ENCODE peak calls at places on chromosomes 11 and 22, in nine cellular contexts. D, N, H, Y, K, R, E, S and Z are unnamed samples.

GRCh38 chr11:46438211-46438610 is 46.6 kb upstream of the CHRM4 start:
- DNase-seq in K (no peak), S (no peak), H (no peak), D (no peak), E (no peak), Y (no peak), N (no peak), R (no peak), Z (no peak)

GRCh38 chr11:15123849-15124248 is 9.1 kb downstream of the INSC start:
- DNase-seq in R (no peak), D (no peak), Y (no peak), E (no peak), N (no peak), S (no peak), H (peak), K (no peak), Z (no peak)

GRCh38 chr11:19281041-19281440 is 40.3 kb upstream of the E2F8 start:
- DNase-seq in D (no peak), H (no peak), S (no peak), R (peak), Y (no peak), K (no peak), N (peak), E (no peak), Z (no peak)

GRCh38 chr22:24134090-24134846 is 47.0 kb upstream of the SUSD2 start:
- DNase-seq in N (no peak), S (no peak), D (peak), K (no peak), H (no peak), R (no peak), E (no peak), Y (no peak), Z (no peak)

GRCh38 chr11:75349540-75350116 is 1.8 kb downstream of the ARRB1 start:
- DNase-seq in E (no peak), N (no peak), K (no peak), R (no peak), Y (no peak), S (no peak), H (no peak), D (no peak), Z (no peak)

GRCh38 chr11:76680517-76681425 is 10.2 kb upstream of the LRRC32 start:
- DNase-seq in D (peak), H (peak), E (no peak), R (peak), Y (peak), S (peak), N (no peak), K (peak), Z (no peak)

GRCh38 chr22:19037282-19038163 is 84.7 kb downstream of the DGCR2 start:
- DNase-seq in S (no peak), R (no peak), H (no peak), Y (no peak), K (no peak), E (no peak), N (no peak), D (no peak), Z (no peak)

GRCh38 chr11:92651159-92651558 is 318.3 kb upstream of the MTNR1B start:
- DNase-seq in R (no peak), E (no peak), H (no peak), D (no peak), Y (no peak), N (no peak), S (no peak), K (no peak), Z (no peak)

GRCh38 chr22:19874307-19875060 is 19.8 kb upstream of the GNB1L start:
- DNase-seq in N (no peak), Y (no peak), E (no peak), H (no peak), S (no peak), K (no peak), D (peak), R (peak), Z (no peak)

GRCh38 chr11:133916790-133917440 is 39.9 kb downstream of the IGSF9B start:
- DNase-seq in N (no peak), K (no peak), R (no peak), H (no peak), E (no peak), D (no peak), Y (no peak), S (no peak), Z (no peak)

GRCh38 chr22:28185130-28185529 is 266.1 kb upstream of the PITPNB start:
- DNase-seq in K (no peak), Y (no peak), H (no peak), D (no peak), E (no peak), S (no peak), N (no peak), R (no peak), Z (no peak)

GRCh38 chr11:27207025-27207650 is 155.9 kb downstream of the CCDC34 start:
- DNase-seq in Y (peak), D (no peak), N (no peak), E (no peak), K (no peak), R (no peak), S (no peak), H (no peak), Z (no peak)

GRCh38 chr11:125192194-125192593 is 27.6 kb downstream of the PKNOX2 start:
- DNase-seq in H (no peak), E (no peak), K (no peak), R (peak), N (no peak), D (no peak), Y (no peak), S (no peak), Z (no peak)

GRCh38 chr11:114291847-114292680 is 4.1 kb upstream of the NNMT start:
- DNase-seq in E (no peak), N (no peak), R (no peak), Y (peak), S (no peak), D (no peak), H (no peak), K (no peak), Z (no peak)

GRCh38 chr11:15769203-15769602 is 587.1 kb downstream of the SOX6 start:
- DNase-seq in R (no peak), E (no peak), N (no peak), S (no peak), K (no peak), H (no peak), D (no peak), Y (no peak), Z (no peak)

GRCh38 chr11:13434247-13435205 is 28.5 kb downstream of the BTBD10 start:
- DNase-seq in N (no peak), H (no peak), Y (no peak), E (no peak), D (peak), K (no peak), S (no peak), R (no peak), Z (no peak)

GRCh38 chr11:66951927-66952337 is 6.3 kb downstream of the PC start:
- DNase-seq in E (no peak), K (no peak), N (no peak), S (no peak), Y (no peak), R (peak), H (no peak), D (no peak), Z (no peak)

GRCh38 chr22:29093501-29093921 is 20.7 kb downstream of the KREMEN1 start:
- DNase-seq in Y (no peak), R (peak), S (no peak), K (no peak), D (no peak), H (no peak), E (no peak), N (no peak), Z (no peak)

GRCh38 chr22:48306785-48307570 is 1520.7 kb downstream of the BRD1 start:
- DNase-seq in N (no peak), K (no peak), H (no peak), R (no peak), Y (no peak), S (no peak), E (no peak), D (no peak), Z (no peak)
- TF ChIP-seq REST in N (no peak), K (no peak), H (no peak), R (no peak), Y (no peak), S (no peak), E (no peak), D (no peak), Z (no peak)

GRCh38 chr11:119983240-119983732 is 154.6 kb downstream of the TRIM29 start:
- DNase-seq in N (no peak), K (peak), S (no peak), H (no peak), D (peak), Y (no peak), E (no peak), R (no peak), Z (no peak)

GRCh38 chr11:119982517-119983239 is 155.2 kb downstream of the TRIM29 start:
- DNase-seq in S (no peak), E (no peak), Y (no peak), D (no peak), K (no peak), R (no peak), H (no peak), N (no peak), Z (no peak)

GRCh38 chr11:119979716-119980115 is 158.2 kb downstream of the TRIM29 start:
- DNase-seq in Y (no peak), H (no peak), E (no peak), K (no peak), S (no peak), N (no peak), D (no peak), R (no peak), Z (no peak)

GRCh38 chr11:119977881-119978280 is 160.0 kb downstream of the TRIM29 start:
- DNase-seq in K (no peak), E (no peak), H (no peak), D (no peak), N (no peak), Y (no peak), R (no peak), S (no peak), Z (no peak)

GRCh38 chr11:119980431-119980830 is 157.5 kb downstream of the TRIM29 start:
- DNase-seq in S (no peak), K (no peak), H (no peak), E (no peak), N (no peak), D (no peak), R (no peak), Y (no peak), Z (no peak)
- TF ChIP-seq REST in S (no peak), K (no peak), H (no peak), E (no peak), N (no peak), D (no peak), R (no peak), Y (no peak), Z (no peak)

GRCh38 chr22:48278620-48279464 is 1516.4 kb downstream of the TBC1D22A start:
- DNase-seq in K (no peak), S (no peak), H (no peak), D (no peak), Y (no peak), N (no peak), E (no peak), R (no peak), Z (no peak)
- TF ChIP-seq REST in K (no peak), S (no peak), H (no peak), D (no peak), Y (no peak), N (no peak), E (no peak), R (no peak), Z (no peak)

GRCh38 chr11:70577948-70578347 is 179.6 kb downstream of the CTTN start:
- DNase-seq in N (no peak), Y (no peak), K (no peak), E (no peak), H (no peak), R (peak), D (no peak), S (no peak), Z (no peak)
- TF ChIP-seq REST in N (no peak), Y (no peak), K (no peak), E (no peak), H (no peak), R (no peak), D (no peak), S (no peak), Z (no peak)

GRCh38 chr11:83827940-83828554 is 541.9 kb upstream of the CCDC90B start:
- DNase-seq in D (peak), Y (peak), K (peak), S (peak), E (no peak), R (peak), H (peak), N (no peak), Z (peak)
- TF ChIP-seq REST in D (no peak), Y (no peak), K (no peak), S (no peak), E (no peak), R (no peak), H (no peak), N (no peak), Z (no peak)

DNA sequence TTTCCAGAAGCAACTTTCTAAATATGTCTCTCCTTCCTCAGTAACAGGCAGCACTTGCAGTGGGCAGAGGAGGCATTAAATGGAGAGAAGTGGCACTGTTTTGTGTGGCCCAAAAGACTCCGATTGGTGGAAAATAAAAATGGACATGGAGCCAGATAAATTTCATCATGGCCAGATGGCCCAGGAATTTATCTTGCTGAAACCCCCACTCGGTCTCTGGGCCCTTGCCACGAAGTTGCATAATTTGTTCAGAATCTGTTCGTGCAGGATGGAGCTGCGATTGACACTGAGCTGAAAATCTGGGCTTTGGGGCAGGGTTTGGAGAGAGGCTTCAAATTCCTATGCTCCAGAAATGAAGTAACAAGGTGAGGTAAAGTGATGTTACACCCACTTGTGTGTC is 65.5 kb downstream of the C11orf91 start:
- DNase-seq in K (no peak), R (no peak), E (peak), S (no peak), Y (no peak), D (no peak), N (no peak), H (no peak), Z (no peak)
- TF ChIP-seq REST in K (no peak), R (no peak), E (no peak), S (no peak), Y (no peak), D (no peak), N (no peak), H (no peak), Z (no peak)

DNA sequence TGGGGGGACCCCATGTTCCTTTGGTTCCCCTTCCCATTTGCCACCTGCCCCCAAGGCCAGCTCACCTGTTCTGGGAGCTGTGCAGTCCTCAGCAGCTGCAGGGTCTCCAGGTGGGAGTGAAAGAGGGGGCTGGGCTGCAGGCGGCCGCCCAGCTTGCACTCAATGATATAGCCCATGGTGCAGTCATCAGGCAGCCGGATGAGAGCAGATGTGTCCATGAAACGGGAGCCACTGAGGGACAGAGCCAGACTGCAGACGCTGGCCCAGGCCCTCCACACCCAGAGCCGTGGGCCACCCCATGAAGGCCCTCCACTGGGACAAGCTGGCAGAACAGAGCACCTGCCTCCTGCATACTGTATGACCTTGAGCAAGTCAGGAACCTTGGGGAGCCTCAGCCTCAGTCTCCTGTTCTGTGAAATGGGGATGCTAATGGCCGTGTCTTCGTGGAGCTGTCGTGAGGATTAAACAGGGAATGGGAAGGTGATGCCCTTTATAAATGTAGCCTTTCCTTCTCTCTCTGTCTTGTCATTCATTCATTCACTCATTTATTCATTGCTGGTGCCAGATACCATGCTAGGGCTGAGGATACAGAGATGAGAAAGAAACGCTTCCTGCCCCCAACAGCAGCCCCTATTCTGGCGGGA is 11.6 kb downstream of the MFNG start:
- DNase-seq in E (no peak), N (no peak), R (no peak), D (no peak), Y (no peak), K (no peak), S (no peak), H (no peak), Z (no peak)
- TF ChIP-seq REST in E (no peak), N (no peak), R (no peak), D (no peak), Y (no peak), K (no peak), S (no peak), H (no peak), Z (no peak)

GRCh38 chr11:32420937-32421532 is 14.3 kb downstream of the WT1 start:
- DNase-seq in N (peak), H (no peak), S (no peak), K (peak), Y (no peak), D (no peak), E (peak), R (peak), Z (no peak)
- TF ChIP-seq REST in N (no peak), H (no peak), S (no peak), K (peak), Y (no peak), D (no peak), E (no peak), R (no peak), Z (no peak)

DNA sequence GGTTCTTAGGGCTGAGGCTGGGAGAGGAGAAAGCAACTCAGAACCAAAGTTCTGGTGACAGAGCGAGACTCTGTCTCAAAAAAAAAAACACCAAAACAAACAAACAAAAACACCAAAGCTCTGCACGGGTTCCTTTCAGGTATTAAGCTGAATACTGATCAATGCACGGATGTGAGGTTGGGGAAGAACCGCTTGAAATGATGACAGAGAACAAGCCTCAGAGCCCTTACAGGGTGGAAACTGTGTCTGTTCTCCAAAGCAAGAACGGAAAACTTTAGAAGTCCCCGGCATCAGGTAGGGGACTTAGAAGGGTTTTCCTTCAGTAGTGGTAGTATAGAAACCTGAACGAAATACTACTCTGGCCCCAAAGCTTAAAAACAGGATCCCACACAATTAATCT is 260.0 kb downstream of the TBC1D22A start:
- DNase-seq in H (no peak), E (no peak), N (no peak), Y (no peak), R (no peak), S (no peak), K (no peak), D (no peak), Z (no peak)
- TF ChIP-seq REST in H (no peak), E (no peak), N (no peak), Y (no peak), R (no peak), S (no peak), K (no peak), D (no peak), Z (no peak)

DNA sequence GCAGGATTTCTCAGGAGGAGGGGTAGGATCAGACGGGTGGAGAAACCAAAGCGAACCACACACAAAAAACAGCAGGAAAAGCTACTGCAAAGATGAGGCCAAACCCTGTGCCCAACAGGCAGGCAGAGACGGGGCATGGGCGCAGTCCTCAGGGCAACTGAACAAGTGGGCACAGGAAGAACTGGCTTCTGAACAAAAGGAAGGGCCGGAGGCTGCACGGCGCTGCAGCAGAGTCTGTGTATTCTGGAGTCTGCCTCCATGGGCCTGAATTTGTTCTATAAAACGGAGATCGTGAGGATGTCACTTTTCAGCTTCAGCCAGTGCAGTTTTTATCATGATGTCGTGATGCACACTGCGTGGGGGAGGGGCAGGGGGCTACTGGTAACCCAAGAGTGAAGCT is 1026.0 kb downstream of the TBC1D22A start:
- DNase-seq in N (no peak), K (no peak), S (no peak), R (no peak), H (no peak), E (no peak), Y (no peak), D (no peak), Z (no peak)
- TF ChIP-seq REST in N (no peak), K (no peak), S (no peak), R (no peak), H (no peak), E (no peak), Y (no peak), D (no peak), Z (no peak)